ENCODE peak calls at places on chromosomes 11 and 22, in five cellular contexts. Q is HCT116, Z is cardiac fibroblast, U is neural progenitor cell, J is BJ. M is an unnamed sample.

GRCh38 chr11:10117709-10118341 is 176.2 kb downstream of the SBF2 start:
- DNase-seq in Z (peak; percentile 87), U (no peak), Q (no peak), J (peak; percentile 49), M (no peak)

GRCh38 chr11:96943970-96944369 is 554.2 kb downstream of the JRKL start:
- DNase-seq in J (no peak), U (no peak), Z (no peak), Q (no peak), M (no peak)

GRCh38 chr22:39081557-39081956 is 4.5 kb downstream of the APOBEC3G start:
- DNase-seq in J (no peak), U (no peak), Q (no peak), Z (no peak), M (no peak)

GRCh38 chr11:19326499-19326898 is 85.8 kb upstream of the E2F8 start:
- DNase-seq in J (no peak), Z (peak; percentile 66), Q (no peak), U (no peak), M (no peak)

GRCh38 chr11:60887531-60887930 is 18.9 kb downstream of the PRPF19 start:
- DNase-seq in U (peak; percentile 70), Z (peak; percentile 69), J (no peak), Q (peak; percentile 31), M (peak; percentile 62)

GRCh38 chr11:125155100-125155444 is 9.5 kb upstream of the PKNOX2 start:
- DNase-seq in U (no peak), Q (no peak), J (no peak), Z (no peak), M (no peak)

GRCh38 chr11:108324587-108324986 is 101.7 kb downstream of the ATM start:
- DNase-seq in Q (no peak), Z (peak; percentile 26), J (peak; percentile 15), U (no peak), M (no peak)

GRCh38 chr22:20128902-20129746 is 2.5 kb upstream of the ZDHHC8 start:
- DNase-seq in Z (peak; percentile 40), J (no peak), Q (no peak), U (peak; percentile 50), M (peak; percentile 38)

GRCh38 chr22:39101226-39101625 is 4.2 kb downstream of the APOBEC3H start:
- DNase-seq in Q (no peak), U (no peak), Z (no peak), J (no peak), M (no peak)

GRCh38 chr22:26619510-26619909 is 1.7 kb upstream of the CRYBB1 start:
- DNase-seq in U (no peak), Z (no peak), J (no peak), Q (no peak), M (no peak)

GRCh38 chr22:44364750-44365118 is 52.0 kb upstream of the SHISAL1 start:
- DNase-seq in Q (no peak), J (no peak), U (no peak), Z (no peak), M (no peak)

GRCh38 chr11:10550503-10550902 is 9.5 kb upstream of the RNF141 start:
- DNase-seq in Z (peak; percentile 38), Q (no peak), J (peak; percentile 43), U (no peak), M (no peak)

GRCh38 chr11:134511255-134511654 is 99.2 kb upstream of the B3GAT1 start:
- DNase-seq in Z (no peak), J (no peak), Q (no peak), U (no peak), M (no peak)

GRCh38 chr11:86056262-86056911 is 12.5 kb downstream of the PICALM start:
- DNase-seq in J (no peak), Q (no peak), Z (no peak), U (no peak), M (no peak)

GRCh38 chr22:41021039-41021654 is 70.0 kb downstream of the RBX1 start:
- DNase-seq in U (peak; percentile 10), Q (no peak), Z (no peak), J (no peak), M (no peak)

GRCh38 chr11:30329150-30329940 is 6.4 kb downstream of the ARL14EP start:
- DNase-seq in Q (no peak), J (no peak), U (no peak), Z (no peak), M (no peak)

GRCh38 chr22:42528591-42529307 is 9.2 kb upstream of the RRP7A start:
- DNase-seq in J (no peak), Z (no peak), Q (no peak), U (no peak), M (no peak)

GRCh38 chr11:47488111-47488510 is 39.2 kb upstream of the RAPSN start:
- DNase-seq in Q (no peak), J (no peak), Z (no peak), U (no peak), M (no peak)

GRCh38 chr22:17130199-17130598 is 9.0 kb upstream of the TMEM121B start:
- DNase-seq in U (no peak), J (no peak), Q (no peak), Z (no peak), M (no peak)

GRCh38 chr22:47586946-47587345 is 824.5 kb downstream of the TBC1D22A start:
- DNase-seq in Z (no peak), J (no peak), U (no peak), Q (no peak), M (no peak)

GRCh38 chr11:75365711-75366181 is 14.3 kb upstream of the ARRB1 start:
- DNase-seq in Q (no peak), U (no peak), Z (peak; percentile 66), J (no peak), M (no peak)

GRCh38 chr11:76810151-76810853 is 27.1 kb downstream of the TSKU start:
- DNase-seq in J (no peak), Q (peak; percentile 15), Z (peak; percentile 63), U (no peak), M (peak; percentile 47)

GRCh38 chr22:24005201-24005600 is at the start of gene GSTT4:
- DNase-seq in Z (peak; percentile 57), Q (no peak), U (no peak), J (no peak), M (no peak)

GRCh38 chr11:98090861-98091575 is 929.7 kb upstream of the CNTN5 start:
- DNase-seq in J (no peak), Q (no peak), U (no peak), Z (peak; percentile 64), M (no peak)

GRCh38 chr11:22169833-22170232 is 23.1 kb upstream of the ANO5 start:
- DNase-seq in U (no peak), Z (peak; percentile 9), Q (no peak), J (no peak), M (no peak)
- TF ChIP-seq CTCF in U (peak; percentile 61), Z (peak; percentile 23), Q (peak; percentile 19), J (no peak), M (peak; percentile 29)

DNA sequence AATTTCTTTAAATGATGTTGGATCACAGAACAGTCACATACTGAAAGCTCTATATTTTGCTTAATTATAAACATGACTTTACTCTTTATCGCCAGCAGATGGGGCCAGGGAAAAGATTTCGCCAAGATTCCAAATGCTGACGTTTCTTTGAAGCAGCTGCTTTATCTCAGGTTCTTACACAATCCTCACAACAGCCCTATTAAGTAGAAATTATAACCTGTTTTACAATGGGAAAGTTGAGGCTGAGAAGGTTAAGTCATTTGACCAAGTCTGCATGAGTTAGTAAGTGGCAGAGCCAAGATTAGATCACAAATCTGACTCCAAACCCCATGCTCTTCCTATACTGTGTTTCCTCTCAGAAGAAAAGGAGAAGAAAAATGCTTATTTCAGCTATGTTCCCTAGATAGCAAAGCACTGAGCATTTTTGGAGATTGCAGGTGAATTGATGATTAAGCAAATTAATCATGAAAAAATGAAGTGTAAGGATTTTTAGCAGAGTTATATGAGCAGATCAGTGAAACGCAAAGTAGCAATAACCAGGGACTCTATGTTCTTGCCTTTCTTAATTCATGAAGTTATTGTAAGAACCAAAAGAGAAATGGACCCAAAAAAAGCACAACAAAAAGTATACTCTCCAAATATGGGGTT is 79.0 kb downstream of the AASDHPPT start:
- DNase-seq in Q (peak; percentile 26), Z (peak; percentile 90), U (peak; percentile 49), J (peak; percentile 21), M (peak; percentile 25)
- TF ChIP-seq CTCF in Q (peak; percentile 29), Z (peak; percentile 42), U (peak; percentile 70), J (peak; percentile 55), M (peak; percentile 57)

GRCh38 chr11:106133529-106133928 is 56.1 kb downstream of the AASDHPPT start:
- DNase-seq in J (no peak), Q (no peak), Z (peak; percentile 7), U (no peak), M (no peak)
- TF ChIP-seq CTCF in J (peak; percentile 35), Q (peak; percentile 23), Z (peak; percentile 36), U (peak; percentile 36), M (no peak)

GRCh38 chr11:103024086-103024485 is 67.9 kb downstream of the DCUN1D5 start:
- DNase-seq in J (no peak), U (no peak), Q (no peak), Z (no peak), M (no peak)
- TF ChIP-seq CTCF in J (no peak), U (no peak), Q (no peak), Z (no peak), M (no peak)

DNA sequence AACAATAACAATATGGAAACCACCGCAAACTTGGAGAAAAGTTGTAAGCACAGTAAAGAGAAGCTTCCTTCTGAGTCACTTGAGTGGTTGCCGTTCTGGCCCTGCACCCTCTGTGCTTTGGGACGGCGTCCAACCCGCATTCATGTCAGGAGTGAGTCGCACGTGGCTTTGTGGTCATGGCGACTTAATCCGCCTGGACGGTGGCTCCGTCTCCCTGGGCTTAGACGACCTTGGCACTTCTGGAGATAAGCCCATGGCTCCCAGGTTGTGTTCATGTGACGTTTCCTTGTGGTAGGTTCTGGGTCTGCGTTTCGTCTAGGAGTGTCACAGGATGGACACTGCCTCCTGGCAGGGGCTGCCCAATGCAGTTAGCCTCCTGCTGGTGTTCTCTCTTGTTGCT is 40.5 kb downstream of the TPCN2 start:
- DNase-seq in Z (peak; percentile 77), Q (no peak), J (peak; percentile 47), U (no peak), M (no peak)
- TF ChIP-seq CTCF in Z (no peak), Q (no peak), J (no peak), U (no peak), M (no peak)

DNA sequence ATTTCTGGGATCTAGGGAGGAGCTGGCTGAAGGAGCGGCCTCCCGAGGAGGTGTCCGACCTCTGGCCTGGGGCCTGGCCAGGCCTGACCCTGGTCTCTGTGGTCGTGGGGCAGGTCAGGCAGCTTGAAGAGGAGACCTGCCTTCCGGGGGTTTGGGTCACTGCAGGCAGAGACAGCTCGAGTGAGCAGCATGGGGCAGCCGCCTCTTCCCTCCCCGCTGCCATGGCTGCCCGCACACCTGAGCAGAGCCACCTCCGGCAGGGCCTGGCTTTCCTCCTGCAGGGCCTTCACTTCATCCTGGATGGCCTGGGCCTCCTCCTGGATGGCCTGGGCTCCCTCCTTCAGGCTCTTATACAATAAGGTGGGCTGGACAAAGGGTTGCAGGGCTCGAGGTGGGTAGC is 8.0 kb upstream of the NAALADL1 start:
- DNase-seq in Z (no peak), J (no peak), Q (no peak), U (no peak), M (no peak)
- TF ChIP-seq CTCF in Z (no peak), J (no peak), Q (no peak), U (no peak), M (no peak)